ENCODE peak calls at places on chromosomes 11 and 22, in five cellular contexts. One of them, this sample, is unnamed.

GRCh38 chr22:27194096-27194748 is 536.8 kb downstream of the MIAT start:
- DNase-seq in PC-3: no peak
- DNase-seq in brain microvascular endothelial cell: no peak
- DNase-seq in left ventricle myocardium inferior: no peak
- DNase-seq in sigmoid colon: no peak
- DNase-seq in this sample: no peak

GRCh38 chr22:19115628-19116027 is 6.6 kb downstream of the DGCR2 start:
- DNase-seq in PC-3: no peak
- DNase-seq in brain microvascular endothelial cell: no peak
- DNase-seq in left ventricle myocardium inferior: no peak
- DNase-seq in sigmoid colon: no peak
- DNase-seq in this sample: no peak

GRCh38 chr11:13745165-13745564 is 76.7 kb downstream of the FAR1 start:
- DNase-seq in PC-3: no peak
- DNase-seq in brain microvascular endothelial cell: no peak
- DNase-seq in left ventricle myocardium inferior: no peak
- DNase-seq in sigmoid colon: no peak
- DNase-seq in this sample: no peak

GRCh38 chr11:116275634-116276033 is 497.2 kb downstream of the BUD13 start:
- DNase-seq in PC-3: peak; percentile 22
- DNase-seq in brain microvascular endothelial cell: no peak
- DNase-seq in left ventricle myocardium inferior: no peak
- DNase-seq in sigmoid colon: no peak
- DNase-seq in this sample: peak; percentile 20

GRCh38 chr11:70281114-70281729 is 10.7 kb downstream of the PPFIA1 start:
- DNase-seq in PC-3: no peak
- DNase-seq in brain microvascular endothelial cell: peak; percentile 83
- DNase-seq in left ventricle myocardium inferior: peak; percentile 27
- DNase-seq in sigmoid colon: peak; percentile 79
- DNase-seq in this sample: no peak

GRCh38 chr11:33530824-33531223 is 169.8 kb downstream of the C11orf91 start:
- DNase-seq in PC-3: peak; percentile 38
- DNase-seq in brain microvascular endothelial cell: peak; percentile 47
- DNase-seq in left ventricle myocardium inferior: no peak
- DNase-seq in sigmoid colon: no peak
- DNase-seq in this sample: no peak

GRCh38 chr11:131691558-131692041 is 321.2 kb downstream of the NTM start:
- DNase-seq in PC-3: peak; percentile 12
- DNase-seq in brain microvascular endothelial cell: no peak
- DNase-seq in left ventricle myocardium inferior: no peak
- DNase-seq in sigmoid colon: no peak
- DNase-seq in this sample: peak; percentile 58

GRCh38 chr11:69074375-69074774 is 25.6 kb downstream of the TPCN2 start:
- DNase-seq in PC-3: no peak
- DNase-seq in brain microvascular endothelial cell: no peak
- DNase-seq in left ventricle myocardium inferior: no peak
- DNase-seq in sigmoid colon: no peak
- DNase-seq in this sample: no peak

GRCh38 chr22:37228106-37229011 is 15.7 kb downstream of the RAC2 start:
- DNase-seq in PC-3: peak; percentile 73
- DNase-seq in brain microvascular endothelial cell: no peak
- DNase-seq in left ventricle myocardium inferior: peak; percentile 43
- DNase-seq in sigmoid colon: no peak
- DNase-seq in this sample: no peak

GRCh38 chr11:94544582-94544831 is 786 bp downstream of the FUT4 start:
- DNase-seq in PC-3: no peak
- DNase-seq in brain microvascular endothelial cell: no peak
- DNase-seq in left ventricle myocardium inferior: no peak
- DNase-seq in sigmoid colon: no peak
- DNase-seq in this sample: no peak

GRCh38 chr11:126147268-126148111 is 64.0 kb downstream of the RPUSD4 start:
- DNase-seq in PC-3: peak; percentile 37
- DNase-seq in brain microvascular endothelial cell: no peak
- DNase-seq in left ventricle myocardium inferior: no peak
- DNase-seq in sigmoid colon: peak; percentile 56
- DNase-seq in this sample: no peak

GRCh38 chr22:31625257-31625640 is 36.8 kb downstream of the PISD start:
- DNase-seq in PC-3: no peak
- DNase-seq in brain microvascular endothelial cell: no peak
- DNase-seq in left ventricle myocardium inferior: no peak
- DNase-seq in sigmoid colon: no peak
- DNase-seq in this sample: no peak

GRCh38 chr22:50483977-50484853 is 2.4 kb upstream of the MIOX start:
- DNase-seq in PC-3: no peak
- DNase-seq in brain microvascular endothelial cell: no peak
- DNase-seq in left ventricle myocardium inferior: no peak
- DNase-seq in sigmoid colon: no peak
- DNase-seq in this sample: no peak

GRCh38 chr11:830295-831131 is 2.2 kb upstream of the CD151 start:
- DNase-seq in PC-3: no peak
- DNase-seq in brain microvascular endothelial cell: peak; percentile 51
- DNase-seq in left ventricle myocardium inferior: peak; percentile 83
- DNase-seq in sigmoid colon: no peak
- DNase-seq in this sample: peak; percentile 82

GRCh38 chr11:118691926-118692830 is 12.7 kb upstream of the TREH start:
- DNase-seq in PC-3: peak; percentile 58
- DNase-seq in brain microvascular endothelial cell: peak; percentile 18
- DNase-seq in left ventricle myocardium inferior: no peak
- DNase-seq in sigmoid colon: no peak
- DNase-seq in this sample: peak; percentile 33

GRCh38 chr11:2898366-2899079 is 12.9 kb upstream of the CDKN1C start:
- DNase-seq in PC-3: peak; percentile 71
- DNase-seq in brain microvascular endothelial cell: peak; percentile 89
- DNase-seq in left ventricle myocardium inferior: peak; percentile 47
- DNase-seq in sigmoid colon: peak; percentile 83
- DNase-seq in this sample: no peak

GRCh38 chr22:29330753-29331152 is 15.3 kb upstream of the RASL10A start:
- DNase-seq in PC-3: no peak
- DNase-seq in brain microvascular endothelial cell: peak; percentile 53
- DNase-seq in left ventricle myocardium inferior: no peak
- DNase-seq in sigmoid colon: peak; percentile 79
- DNase-seq in this sample: no peak

GRCh38 chr11:2434506-2435255 is 9.6 kb downstream of the TRPM5 start:
- DNase-seq in PC-3: no peak
- DNase-seq in brain microvascular endothelial cell: no peak
- DNase-seq in left ventricle myocardium inferior: no peak
- DNase-seq in sigmoid colon: no peak
- DNase-seq in this sample: no peak

GRCh38 chr11:72788250-72788649 is 5.6 kb downstream of the STARD10 start:
- DNase-seq in PC-3: no peak
- DNase-seq in brain microvascular endothelial cell: no peak
- DNase-seq in left ventricle myocardium inferior: no peak
- DNase-seq in sigmoid colon: no peak
- DNase-seq in this sample: no peak

GRCh38 chr11:110366234-110366633 is 63.5 kb upstream of the FDX1 start:
- DNase-seq in PC-3: peak; percentile 50
- DNase-seq in brain microvascular endothelial cell: peak; percentile 58
- DNase-seq in left ventricle myocardium inferior: peak; percentile 60
- DNase-seq in sigmoid colon: no peak
- DNase-seq in this sample: no peak

GRCh38 chr22:29359469-29359868 is 28.9 kb downstream of the AP1B1 start:
- DNase-seq in PC-3: peak; percentile 51
- DNase-seq in brain microvascular endothelial cell: peak; percentile 53
- DNase-seq in left ventricle myocardium inferior: peak; percentile 58
- DNase-seq in sigmoid colon: peak; percentile 85
- DNase-seq in this sample: no peak

GRCh38 chr22:29385748-29386147 is 2.6 kb downstream of the AP1B1 start:
- DNase-seq in PC-3: no peak
- DNase-seq in brain microvascular endothelial cell: no peak
- DNase-seq in left ventricle myocardium inferior: no peak
- DNase-seq in sigmoid colon: no peak
- DNase-seq in this sample: peak; percentile 60

GRCh38 chr11:44598831-44599230 is 33.4 kb downstream of the CD82 start:
- DNase-seq in PC-3: no peak
- DNase-seq in brain microvascular endothelial cell: no peak
- DNase-seq in left ventricle myocardium inferior: no peak
- DNase-seq in sigmoid colon: no peak
- DNase-seq in this sample: no peak

GRCh38 chr11:86150826-86151187 is 81.9 kb upstream of the PICALM start:
- DNase-seq in PC-3: no peak
- DNase-seq in brain microvascular endothelial cell: no peak
- DNase-seq in left ventricle myocardium inferior: no peak
- DNase-seq in sigmoid colon: no peak
- DNase-seq in this sample: no peak

GRCh38 chr22:40919446-40919845 is 31.7 kb upstream of the RBX1 start:
- DNase-seq in PC-3: no peak
- DNase-seq in brain microvascular endothelial cell: no peak
- DNase-seq in left ventricle myocardium inferior: no peak
- DNase-seq in sigmoid colon: no peak
- DNase-seq in this sample: no peak

GRCh38 chr11:76664578-76665061 is 5.9 kb downstream of the LRRC32 start:
- DNase-seq in PC-3: no peak
- DNase-seq in brain microvascular endothelial cell: no peak
- DNase-seq in left ventricle myocardium inferior: no peak
- DNase-seq in sigmoid colon: peak; percentile 52
- DNase-seq in this sample: no peak

GRCh38 chr11:73969991-73970800 is 12.4 kb downstream of the UCP2 start:
- DNase-seq in PC-3: no peak
- DNase-seq in brain microvascular endothelial cell: no peak
- DNase-seq in left ventricle myocardium inferior: no peak
- DNase-seq in sigmoid colon: no peak
- DNase-seq in this sample: no peak

GRCh38 chr11:113204280-113204679 is 110.1 kb upstream of the TTC12 start:
- DNase-seq in PC-3: peak; percentile 54
- DNase-seq in brain microvascular endothelial cell: no peak
- DNase-seq in left ventricle myocardium inferior: no peak
- DNase-seq in sigmoid colon: no peak
- DNase-seq in this sample: no peak

GRCh38 chr11:113242767-113243397 is 71.5 kb upstream of the TTC12 start:
- DNase-seq in PC-3: no peak
- DNase-seq in brain microvascular endothelial cell: peak; percentile 66
- DNase-seq in left ventricle myocardium inferior: no peak
- DNase-seq in sigmoid colon: no peak
- DNase-seq in this sample: no peak

GRCh38 chr11:2988361-2988762 is 3.8 kb downstream of the NAP1L4 start:
- DNase-seq in PC-3: peak; percentile 30
- DNase-seq in brain microvascular endothelial cell: no peak
- DNase-seq in left ventricle myocardium inferior: no peak
- DNase-seq in sigmoid colon: no peak
- DNase-seq in this sample: no peak

DNA sequence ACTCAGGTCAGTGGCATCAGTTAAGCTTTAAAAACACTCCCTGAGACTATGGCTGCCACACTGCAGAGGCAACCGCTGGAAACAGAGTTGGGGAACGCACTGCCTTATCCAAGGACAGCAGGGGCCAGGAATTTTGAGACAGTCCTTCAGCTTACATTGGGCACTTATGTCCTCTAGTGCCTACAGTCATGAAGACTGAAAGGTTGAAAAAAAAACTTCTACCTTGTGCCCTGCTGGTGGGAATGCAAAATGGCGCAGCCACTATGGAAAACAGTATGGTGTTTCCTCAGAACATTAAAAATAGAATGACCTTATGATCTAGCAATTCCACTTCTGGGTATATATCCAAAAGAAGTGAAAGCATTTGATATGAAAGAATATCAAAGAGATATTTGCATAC is 19.6 kb downstream of the DKK3 start:
- DNase-seq in PC-3: no peak
- DNase-seq in brain microvascular endothelial cell: no peak
- DNase-seq in left ventricle myocardium inferior: no peak
- DNase-seq in sigmoid colon: no peak
- DNase-seq in this sample: no peak
- TF ChIP-seq CTCF in PC-3: peak; percentile 32
- TF ChIP-seq CTCF in brain microvascular endothelial cell: peak; percentile 46
- TF ChIP-seq CTCF in left ventricle myocardium inferior: peak; percentile 35
- TF ChIP-seq CTCF in sigmoid colon: no peak
- TF ChIP-seq CTCF in this sample: no peak

GRCh38 chr22:20444325-20444724 is 6.7 kb upstream of the SCARF2 start:
- DNase-seq in PC-3: no peak
- DNase-seq in brain microvascular endothelial cell: no peak
- DNase-seq in left ventricle myocardium inferior: no peak
- DNase-seq in sigmoid colon: no peak
- DNase-seq in this sample: no peak

GRCh38 chr22:20449819-20450550 is 12.4 kb upstream of the SCARF2 start:
- DNase-seq in PC-3: no peak
- DNase-seq in brain microvascular endothelial cell: no peak
- DNase-seq in left ventricle myocardium inferior: no peak
- DNase-seq in sigmoid colon: no peak
- DNase-seq in this sample: no peak

GRCh38 chr22:20442485-20443284 is 5.1 kb upstream of the SCARF2 start:
- DNase-seq in PC-3: no peak
- DNase-seq in brain microvascular endothelial cell: no peak
- DNase-seq in left ventricle myocardium inferior: no peak
- DNase-seq in sigmoid colon: no peak
- DNase-seq in this sample: no peak

GRCh38 chr22:20448630-20449029 is 11.0 kb upstream of the SCARF2 start:
- DNase-seq in PC-3: no peak
- DNase-seq in brain microvascular endothelial cell: no peak
- DNase-seq in left ventricle myocardium inferior: no peak
- DNase-seq in sigmoid colon: no peak
- DNase-seq in this sample: no peak

GRCh38 chr22:20446383-20446970 is 8.9 kb upstream of the SCARF2 start:
- DNase-seq in PC-3: no peak
- DNase-seq in brain microvascular endothelial cell: no peak
- DNase-seq in left ventricle myocardium inferior: peak; percentile 7
- DNase-seq in sigmoid colon: no peak
- DNase-seq in this sample: no peak
- TF ChIP-seq CTCF in PC-3: no peak
- TF ChIP-seq CTCF in brain microvascular endothelial cell: no peak
- TF ChIP-seq CTCF in left ventricle myocardium inferior: no peak
- TF ChIP-seq CTCF in sigmoid colon: no peak
- TF ChIP-seq CTCF in this sample: no peak

DNA sequence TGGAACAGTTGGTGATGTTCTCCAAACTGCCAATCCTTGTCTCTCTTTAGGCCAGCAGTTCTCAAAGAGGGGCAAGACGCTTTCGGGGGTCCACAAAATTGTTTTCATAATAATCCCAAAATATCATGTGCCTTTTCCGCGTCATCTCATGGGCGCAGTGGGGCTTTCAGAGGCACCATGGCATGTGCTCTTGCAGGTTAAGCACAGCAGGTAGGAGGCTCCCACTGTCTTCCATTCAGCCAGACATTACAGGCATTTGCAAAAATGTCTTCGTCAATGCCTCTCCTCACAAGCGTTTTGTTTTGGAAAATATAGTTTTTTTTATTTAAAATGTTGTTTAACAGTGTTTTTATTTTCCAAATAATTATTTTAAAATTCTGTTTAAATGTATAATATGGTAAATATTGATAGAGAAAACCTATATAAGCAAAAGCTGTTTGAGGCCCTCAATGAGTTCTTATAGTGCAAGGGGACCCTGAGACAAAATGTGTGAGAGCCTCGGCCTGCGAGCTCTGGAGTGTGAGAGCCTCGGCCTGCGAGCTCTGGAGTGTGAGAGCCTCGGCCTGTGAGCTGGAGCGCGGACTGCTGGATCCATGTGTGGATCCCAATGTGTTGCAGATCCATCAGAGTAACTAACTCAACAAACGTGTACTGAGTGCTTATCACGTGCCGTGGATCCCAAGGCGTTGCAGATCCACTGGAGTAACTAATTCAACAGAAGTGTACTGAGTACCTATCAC is 6.2 kb downstream of the RTL6 start:
- DNase-seq in PC-3: no peak
- DNase-seq in brain microvascular endothelial cell: no peak
- DNase-seq in left ventricle myocardium inferior: no peak
- DNase-seq in sigmoid colon: no peak
- DNase-seq in this sample: no peak
- TF ChIP-seq CTCF in PC-3: no peak
- TF ChIP-seq CTCF in brain microvascular endothelial cell: no peak
- TF ChIP-seq CTCF in left ventricle myocardium inferior: no peak
- TF ChIP-seq CTCF in sigmoid colon: no peak
- TF ChIP-seq CTCF in this sample: no peak

GRCh38 chr22:35752833-35753189 is 35.1 kb downstream of the APOL5 start:
- DNase-seq in PC-3: no peak
- DNase-seq in brain microvascular endothelial cell: no peak
- DNase-seq in left ventricle myocardium inferior: no peak
- DNase-seq in sigmoid colon: no peak
- DNase-seq in this sample: no peak
- TF ChIP-seq CTCF in PC-3: no peak
- TF ChIP-seq CTCF in brain microvascular endothelial cell: no peak
- TF ChIP-seq CTCF in left ventricle myocardium inferior: no peak
- TF ChIP-seq CTCF in sigmoid colon: no peak
- TF ChIP-seq CTCF in this sample: no peak